ENCODE peak calls at places on chromosomes 12 and 14, in nine cellular contexts. One of them, this sample, is unnamed.

GRCh38 chr14:44700184-44700583 is 193.1 kb upstream of the FSCB start:
- DNase-seq in glutamatergic neuron: no peak
- DNase-seq in iris pigment epithelial cell: peak
- DNase-seq in cardiac muscle cell: peak
- DNase-seq in naive thymus-derived CD8-positive, alpha-beta T cell: no peak
- DNase-seq in cardiac fibroblast: peak
- DNase-seq in HFFc6: no peak
- DNase-seq in HT1080: peak
- DNase-seq in sciatic nerve: no peak
- DNase-seq in this sample: no peak

GRCh38 chr14:55913324-55914035 is 204.7 kb upstream of the PELI2 start:
- DNase-seq in glutamatergic neuron: no peak
- DNase-seq in iris pigment epithelial cell: peak
- DNase-seq in cardiac muscle cell: peak
- DNase-seq in naive thymus-derived CD8-positive, alpha-beta T cell: no peak
- DNase-seq in cardiac fibroblast: peak
- DNase-seq in HFFc6: no peak
- DNase-seq in HT1080: peak
- DNase-seq in sciatic nerve: no peak
- DNase-seq in this sample: no peak

GRCh38 chr12:102043928-102044327 is 17.9 kb downstream of the WASHC3 start:
- DNase-seq in glutamatergic neuron: no peak
- DNase-seq in iris pigment epithelial cell: no peak
- DNase-seq in cardiac muscle cell: no peak
- DNase-seq in naive thymus-derived CD8-positive, alpha-beta T cell: peak
- DNase-seq in cardiac fibroblast: no peak
- DNase-seq in HFFc6: no peak
- DNase-seq in HT1080: no peak
- DNase-seq in sciatic nerve: no peak
- DNase-seq in this sample: no peak

GRCh38 chr12:41277019-41277770 is 89.1 kb downstream of the PDZRN4 start:
- DNase-seq in glutamatergic neuron: peak
- DNase-seq in iris pigment epithelial cell: peak
- DNase-seq in cardiac muscle cell: peak
- DNase-seq in naive thymus-derived CD8-positive, alpha-beta T cell: peak
- DNase-seq in cardiac fibroblast: peak
- DNase-seq in HFFc6: peak
- DNase-seq in HT1080: no peak
- DNase-seq in sciatic nerve: no peak
- DNase-seq in this sample: peak

GRCh38 chr12:117501470-117501869 is 140.0 kb upstream of the NOS1 start:
- DNase-seq in glutamatergic neuron: no peak
- DNase-seq in iris pigment epithelial cell: no peak
- DNase-seq in cardiac muscle cell: peak
- DNase-seq in naive thymus-derived CD8-positive, alpha-beta T cell: no peak
- DNase-seq in cardiac fibroblast: no peak
- DNase-seq in HFFc6: no peak
- DNase-seq in HT1080: no peak
- DNase-seq in sciatic nerve: no peak
- DNase-seq in this sample: no peak

GRCh38 chr12:109680521-109681030 is 33.0 kb upstream of the FAM222A start:
- DNase-seq in glutamatergic neuron: no peak
- DNase-seq in iris pigment epithelial cell: no peak
- DNase-seq in cardiac muscle cell: no peak
- DNase-seq in naive thymus-derived CD8-positive, alpha-beta T cell: no peak
- DNase-seq in cardiac fibroblast: no peak
- DNase-seq in HFFc6: no peak
- DNase-seq in HT1080: no peak
- DNase-seq in sciatic nerve: no peak
- DNase-seq in this sample: peak

GRCh38 chr14:23285530-23286019 is 357 bp downstream of the HOMEZ start:
- DNase-seq in glutamatergic neuron: no peak
- DNase-seq in iris pigment epithelial cell: no peak
- DNase-seq in cardiac muscle cell: no peak
- DNase-seq in naive thymus-derived CD8-positive, alpha-beta T cell: no peak
- DNase-seq in cardiac fibroblast: no peak
- DNase-seq in HFFc6: no peak
- DNase-seq in HT1080: no peak
- DNase-seq in sciatic nerve: no peak
- DNase-seq in this sample: peak

GRCh38 chr12:120751389-120751788 is 25.8 kb downstream of the ACADS start:
- DNase-seq in glutamatergic neuron: no peak
- DNase-seq in iris pigment epithelial cell: no peak
- DNase-seq in cardiac muscle cell: no peak
- DNase-seq in naive thymus-derived CD8-positive, alpha-beta T cell: no peak
- DNase-seq in cardiac fibroblast: no peak
- DNase-seq in HFFc6: no peak
- DNase-seq in HT1080: no peak
- DNase-seq in sciatic nerve: no peak
- DNase-seq in this sample: no peak

GRCh38 chr12:25254271-25254880 is 3.6 kb upstream of the KRAS start:
- DNase-seq in glutamatergic neuron: no peak
- DNase-seq in iris pigment epithelial cell: peak
- DNase-seq in cardiac muscle cell: no peak
- DNase-seq in naive thymus-derived CD8-positive, alpha-beta T cell: no peak
- DNase-seq in cardiac fibroblast: no peak
- DNase-seq in HFFc6: peak
- DNase-seq in HT1080: peak
- DNase-seq in sciatic nerve: no peak
- DNase-seq in this sample: no peak

GRCh38 chr12:75922944-75923642 is 108.5 kb downstream of the PHLDA1 start:
- DNase-seq in glutamatergic neuron: no peak
- DNase-seq in iris pigment epithelial cell: no peak
- DNase-seq in cardiac muscle cell: no peak
- DNase-seq in naive thymus-derived CD8-positive, alpha-beta T cell: no peak
- DNase-seq in cardiac fibroblast: no peak
- DNase-seq in HFFc6: no peak
- DNase-seq in HT1080: no peak
- DNase-seq in sciatic nerve: no peak
- DNase-seq in this sample: no peak

GRCh38 chr14:101088395-101088667 is 184.8 kb upstream of the RTL1 start:
- DNase-seq in glutamatergic neuron: no peak
- DNase-seq in iris pigment epithelial cell: no peak
- DNase-seq in cardiac muscle cell: no peak
- DNase-seq in naive thymus-derived CD8-positive, alpha-beta T cell: no peak
- DNase-seq in cardiac fibroblast: no peak
- DNase-seq in HFFc6: no peak
- DNase-seq in HT1080: no peak
- DNase-seq in sciatic nerve: peak
- DNase-seq in this sample: no peak

GRCh38 chr12:122523280-122523679 is 3.5 kb downstream of the RSRC2 start:
- DNase-seq in glutamatergic neuron: no peak
- DNase-seq in iris pigment epithelial cell: peak
- DNase-seq in cardiac muscle cell: peak
- DNase-seq in naive thymus-derived CD8-positive, alpha-beta T cell: no peak
- DNase-seq in cardiac fibroblast: peak
- DNase-seq in HFFc6: peak
- DNase-seq in HT1080: peak
- DNase-seq in sciatic nerve: no peak
- DNase-seq in this sample: no peak

GRCh38 chr12:108265505-108265904 is 73.6 kb downstream of the CMKLR1 start:
- DNase-seq in glutamatergic neuron: no peak
- DNase-seq in iris pigment epithelial cell: no peak
- DNase-seq in cardiac muscle cell: no peak
- DNase-seq in naive thymus-derived CD8-positive, alpha-beta T cell: no peak
- DNase-seq in cardiac fibroblast: no peak
- DNase-seq in HFFc6: no peak
- DNase-seq in HT1080: no peak
- DNase-seq in sciatic nerve: no peak
- DNase-seq in this sample: no peak

GRCh38 chr12:27024291-27024690 is 1.9 kb downstream of the MED21 start:
- DNase-seq in glutamatergic neuron: no peak
- DNase-seq in iris pigment epithelial cell: no peak
- DNase-seq in cardiac muscle cell: peak
- DNase-seq in naive thymus-derived CD8-positive, alpha-beta T cell: no peak
- DNase-seq in cardiac fibroblast: peak
- DNase-seq in HFFc6: no peak
- DNase-seq in HT1080: no peak
- DNase-seq in sciatic nerve: no peak
- DNase-seq in this sample: no peak

GRCh38 chr14:24513009-24513408 is 4.9 kb upstream of the CMA1 start:
- DNase-seq in glutamatergic neuron: no peak
- DNase-seq in iris pigment epithelial cell: peak
- DNase-seq in cardiac muscle cell: peak
- DNase-seq in naive thymus-derived CD8-positive, alpha-beta T cell: no peak
- DNase-seq in cardiac fibroblast: peak
- DNase-seq in HFFc6: no peak
- DNase-seq in HT1080: no peak
- DNase-seq in sciatic nerve: no peak
- DNase-seq in this sample: no peak

GRCh38 chr14:85587152-85587697 is 57.3 kb downstream of the FLRT2 start:
- DNase-seq in glutamatergic neuron: no peak
- DNase-seq in iris pigment epithelial cell: peak
- DNase-seq in cardiac muscle cell: peak
- DNase-seq in naive thymus-derived CD8-positive, alpha-beta T cell: peak
- DNase-seq in cardiac fibroblast: peak
- DNase-seq in HFFc6: peak
- DNase-seq in HT1080: peak
- DNase-seq in sciatic nerve: no peak
- DNase-seq in this sample: no peak